ENCODE peak calls at places on chromosomes 5 and 9, in five cellular contexts. F, Q, R, E and L are unnamed samples.

GRCh38 chr5:141969783-141970741 is 1.2 kb downstream of the RNF14 start:
- DNase-seq in F (peak), Q (peak), R (no peak), E (peak), L (no peak)

GRCh38 chr9:78049484-78049883 is 17.9 kb upstream of the GNAQ start:
- DNase-seq in F (no peak), Q (no peak), R (no peak), E (no peak), L (no peak)

GRCh38 chr5:112637343-112637742 is 100.3 kb upstream of the APC start:
- DNase-seq in F (peak), Q (no peak), R (no peak), E (no peak), L (no peak)

GRCh38 chr5:141883184-141883947 is 5.2 kb upstream of the PCDH1 start:
- DNase-seq in F (peak), Q (no peak), R (no peak), E (no peak), L (no peak)

GRCh38 chr5:95620030-95620869 is at the start of gene GPR150:
- DNase-seq in F (peak), Q (peak), R (no peak), E (no peak), L (peak)

GRCh38 chr9:69376651-69377050 is 51.6 kb downstream of the ENTREP1 start:
- DNase-seq in F (peak), Q (no peak), R (no peak), E (no peak), L (no peak)

GRCh38 chr9:33510264-33511183 is 13.5 kb upstream of the ANKRD18B start:
- DNase-seq in F (peak), Q (no peak), R (peak), E (peak), L (peak)

GRCh38 chr9:120911295-120911843 is 15.2 kb downstream of the TRAF1 start:
- DNase-seq in F (no peak), Q (no peak), R (no peak), E (no peak), L (no peak)

GRCh38 chr9:86134361-86134760 is 35.0 kb upstream of the GOLM1 start:
- DNase-seq in F (no peak), Q (no peak), R (no peak), E (no peak), L (no peak)

GRCh38 chr9:123218831-123219230 is 49.6 kb downstream of the STRBP start:
- DNase-seq in F (no peak), Q (no peak), R (no peak), E (peak), L (no peak)

GRCh38 chr9:21668504-21668903 is 133.9 kb upstream of the MTAP start:
- DNase-seq in F (no peak), Q (no peak), R (peak), E (no peak), L (no peak)

GRCh38 chr9:25876248-25876647 is 198.0 kb upstream of the TUSC1 start:
- DNase-seq in F (no peak), Q (no peak), R (no peak), E (no peak), L (no peak)

GRCh38 chr9:26261503-26262330 is 583.5 kb upstream of the TUSC1 start:
- DNase-seq in F (peak), Q (no peak), R (no peak), E (no peak), L (no peak)

GRCh38 chr9:32422237-32422806 is 37.9 kb downstream of the ACO1 start:
- DNase-seq in F (no peak), Q (no peak), R (no peak), E (no peak), L (no peak)

GRCh38 chr5:79330071-79330470 is 94.1 kb downstream of the JMY start:
- DNase-seq in F (peak), Q (no peak), R (no peak), E (no peak), L (no peak)

GRCh38 chr5:652773-653350 is 40.3 kb downstream of the TPPP start:
- DNase-seq in F (no peak), Q (no peak), R (no peak), E (no peak), L (peak)

GRCh38 chr5:34055671-34056070 is 12.7 kb upstream of the C1QTNF3 start:
- DNase-seq in F (no peak), Q (no peak), R (no peak), E (no peak), L (no peak)

GRCh38 chr5:126099077-126099476 is 324.1 kb upstream of the GRAMD2B start:
- DNase-seq in F (no peak), Q (no peak), R (no peak), E (no peak), L (no peak)

GRCh38 chr5:66498791-66499207 is 97.4 kb upstream of the MAST4 start:
- DNase-seq in F (peak), Q (no peak), R (no peak), E (no peak), L (no peak)

GRCh38 chr9:73866451-73866850 is 630.7 kb upstream of the RORB start:
- DNase-seq in F (no peak), Q (no peak), R (no peak), E (no peak), L (no peak)

GRCh38 chr5:126898223-126898622 is 121.3 kb downstream of the LMNB1 start:
- DNase-seq in F (no peak), Q (no peak), R (no peak), E (no peak), L (no peak)

GRCh38 chr5:57394421-57395210 is 88.0 kb downstream of the ACTBL2 start:
- DNase-seq in F (no peak), Q (no peak), R (no peak), E (no peak), L (no peak)